ENCODE peak calls at places on chromosomes 5 and 9, in four cellular contexts. I is Caco-2, L is IMR-90, V is foreskin keratinocyte. K is an unnamed sample.
A peak's percentile ranks its signal among the peaks of the same experiment; 100 is the strongest.

GRCh38 chr5:892390-893136 is at the start of the genes BRD9 and TRIP13:
- DNase-seq in L (peak; percentile 64), I (peak; percentile 80), V (peak; percentile 52), K (peak; percentile 89)

GRCh38 chr9:74755999-74756398 is 131.7 kb downstream of the TRPM6 start:
- DNase-seq in L (no peak), V (no peak), I (no peak), K (no peak)

GRCh38 chr5:171537463-171537862 is 118.0 kb downstream of the FGF18 start:
- DNase-seq in V (peak; percentile 55), L (no peak), I (no peak), K (no peak)

GRCh38 chr9:132878695-132879064 is at the start of gene SPACA9:
- DNase-seq in V (no peak), L (peak; percentile 11), I (peak; percentile 69), K (peak; percentile 82)

GRCh38 chr9:136261686-136262430 is 16.2 kb upstream of the QSOX2 start:
- DNase-seq in V (no peak), L (no peak), I (no peak), K (no peak)

GRCh38 chr9:127167560-127168326 is 45.3 kb upstream of the ANGPTL2 start:
- DNase-seq in L (no peak), V (no peak), I (no peak), K (no peak)

GRCh38 chr5:170057311-170057710 is 48.4 kb upstream of the FOXI1 start:
- DNase-seq in L (no peak), I (no peak), V (no peak), K (no peak)

GRCh38 chr9:76987594-76988200 is 31.8 kb upstream of the FOXB2 start:
- DNase-seq in I (peak; percentile 25), V (peak; percentile 34), L (peak; percentile 44), K (peak; percentile 17)

GRCh38 chr5:1122511-1123284 is 10.8 kb upstream of the SLC12A7 start:
- DNase-seq in L (no peak), V (no peak), I (no peak), K (no peak)

GRCh38 chr5:137825165-137825564 is 42.5 kb upstream of the MYOT start:
- DNase-seq in V (peak; percentile 12), I (no peak), L (no peak), K (no peak)

GRCh38 chr9:134335095-134335489 is 8.8 kb downstream of the RXRA start:
- DNase-seq in I (no peak), V (peak; percentile 66), L (peak; percentile 43), K (no peak)

GRCh38 chr9:134336174-134336705 is 10.0 kb downstream of the RXRA start:
- DNase-seq in V (no peak), L (no peak), I (no peak), K (no peak)

GRCh38 chr9:134336924-134337323 is 10.7 kb downstream of the RXRA start:
- DNase-seq in V (no peak), L (no peak), I (no peak), K (no peak)

GRCh38 chr9:134333874-134334581 is 7.8 kb downstream of the RXRA start:
- DNase-seq in L (no peak), I (no peak), V (no peak), K (no peak)

DNA sequence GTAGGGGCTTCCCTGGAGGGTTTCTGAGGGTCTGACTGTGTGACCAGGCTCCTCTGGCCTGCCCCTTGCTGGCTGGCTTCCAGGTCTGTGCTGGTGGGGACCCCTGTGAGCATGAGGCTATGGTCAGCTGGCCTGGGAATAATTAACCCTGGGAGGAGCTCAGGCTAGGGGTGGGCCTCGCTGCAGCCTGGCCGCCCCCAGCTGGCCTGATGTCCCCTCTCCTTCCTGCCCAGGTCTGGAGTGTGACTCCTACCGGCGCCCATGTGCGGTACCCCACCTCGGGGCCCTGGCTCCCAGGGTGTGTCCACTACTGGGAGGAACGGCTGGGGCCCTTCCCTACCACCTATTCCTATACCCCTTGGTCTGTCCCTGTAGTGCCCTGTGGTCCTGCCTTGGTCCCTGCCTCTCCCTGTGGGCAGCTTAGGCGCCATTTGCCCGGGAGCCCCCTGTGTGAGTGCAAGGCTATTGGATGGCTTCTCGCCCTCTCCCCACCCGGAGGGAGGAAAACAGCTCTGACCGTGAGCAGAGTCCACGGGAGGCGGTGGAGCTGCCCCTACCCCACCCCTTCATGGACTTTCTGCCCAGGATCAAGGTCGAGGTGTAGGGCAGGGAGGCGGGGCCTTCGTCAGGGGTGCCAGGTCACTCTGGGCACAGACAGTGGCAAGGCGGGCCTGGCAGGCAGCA is 9.4 kb downstream of the RXRA start:
- DNase-seq in V (no peak), I (no peak), L (no peak), K (no peak)
- H3K4me1 ChIP-seq in V (no peaks in the 10 kb centered on the region), I (peaks cover 22% of the 10 kb centered on the region), L (peaks cover 37% of the 10 kb centered on the region), K (no peaks in the 10 kb centered on the region)

DNA sequence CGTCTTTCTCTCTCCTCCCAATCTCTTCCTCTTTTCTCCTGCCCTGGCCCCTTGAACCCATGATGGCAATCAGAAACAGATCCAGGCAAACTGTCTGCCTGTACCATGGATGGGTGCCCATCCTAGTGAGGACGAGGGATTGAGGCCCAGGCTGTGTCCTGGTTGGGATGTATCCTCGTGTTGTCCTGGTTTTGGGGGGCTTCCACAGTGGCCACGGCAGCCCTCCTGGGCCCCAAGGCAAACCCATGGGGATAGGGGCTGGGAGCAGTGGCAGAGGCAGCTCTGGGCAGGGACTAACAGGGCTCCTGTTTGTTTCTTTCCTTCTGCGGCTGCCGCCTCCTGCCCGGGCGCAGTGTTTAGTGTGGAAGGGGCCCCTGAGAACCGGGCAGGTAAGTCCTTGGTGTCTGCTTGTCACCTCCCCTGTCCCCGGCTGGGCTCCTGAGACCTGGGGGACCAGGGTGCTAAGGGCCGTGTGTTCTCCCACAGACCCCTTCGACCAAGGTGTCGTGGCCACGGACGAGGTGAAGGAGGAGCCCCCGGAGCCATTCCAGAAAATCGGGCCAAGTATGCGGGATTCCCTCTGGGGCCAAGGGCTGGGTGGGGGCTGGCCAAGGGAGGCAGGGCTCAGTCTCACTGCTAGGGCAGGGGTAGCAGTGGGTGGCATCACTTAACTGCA is 70.0 kb downstream of the AMBP start:
- DNase-seq in V (no peak), I (peak; percentile 11), L (no peak), K (no peak)
- H3K27me3 ChIP-seq in V (no peaks in the 10 kb centered on the region), I (no peaks in the 10 kb centered on the region), L (no peaks in the 10 kb centered on the region), K (no peaks in the 10 kb centered on the region)

GRCh38 chr5:36666986-36667385 is 60.6 kb downstream of the SLC1A3 start:
- DNase-seq in V (no peak), L (no peak), I (no peak), K (no peak)
- H3K4me1 ChIP-seq in V (peaks cover 6% of the 10 kb centered on the region), L (peaks cover 3% of the 10 kb centered on the region), I (peaks cover 63% of the 10 kb centered on the region), K (no peaks in the 10 kb centered on the region)

DNA sequence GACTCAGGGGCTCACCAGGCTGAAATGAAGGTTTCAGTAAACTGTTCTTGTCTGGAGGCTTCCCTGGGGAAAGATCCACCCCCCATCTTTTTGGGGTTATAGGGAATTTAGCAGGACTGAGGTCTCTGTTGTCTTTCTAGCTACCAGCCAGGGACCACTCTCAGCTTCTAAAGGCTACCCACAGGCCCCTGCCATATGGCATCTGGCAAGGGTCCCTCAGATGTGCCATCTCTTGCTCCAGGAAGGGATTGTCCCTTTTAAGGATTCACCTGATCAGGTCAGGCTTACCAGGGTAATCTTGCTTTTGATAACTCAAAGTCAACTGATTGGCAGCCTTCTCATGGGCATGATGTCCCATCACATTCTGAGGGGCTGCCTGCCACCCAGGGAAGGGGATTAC is 65.0 kb downstream of the NSUN2 start:
- DNase-seq in I (no peak), L (no peak), V (no peak), K (no peak)
- H3K27me3 ChIP-seq in I (no peaks in the 10 kb centered on the region), L (no peaks in the 10 kb centered on the region), V (no peaks in the 10 kb centered on the region), K (no peaks in the 10 kb centered on the region)

DNA sequence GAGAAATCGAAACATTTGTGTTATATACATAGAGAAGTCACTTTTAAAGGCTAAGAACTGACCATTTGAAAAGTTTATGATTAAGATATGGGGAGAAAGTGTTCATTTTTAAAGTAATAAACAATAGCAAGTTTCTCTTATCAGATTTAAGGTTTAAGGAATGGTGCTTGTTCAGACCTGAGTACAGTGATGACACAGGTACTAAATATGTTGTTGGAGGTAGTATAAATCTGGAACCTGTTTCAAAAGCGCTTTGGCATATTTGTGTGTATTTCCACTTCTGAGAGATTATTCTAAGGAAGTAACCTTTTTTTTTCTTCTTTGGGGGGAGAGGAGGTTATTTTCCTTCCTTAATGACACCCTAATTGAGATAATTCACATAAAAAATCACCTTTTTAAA is 18.4 kb downstream of the CDC42SE2 start:
- DNase-seq in I (no peak), V (peak; percentile 76), L (no peak), K (no peak)
- H3K4me1 ChIP-seq in I (peaks cover 22% of the 10 kb centered on the region), V (peaks cover 27% of the 10 kb centered on the region), L (peaks cover 4% of the 10 kb centered on the region), K (peaks cover 23% of the 10 kb centered on the region)

DNA sequence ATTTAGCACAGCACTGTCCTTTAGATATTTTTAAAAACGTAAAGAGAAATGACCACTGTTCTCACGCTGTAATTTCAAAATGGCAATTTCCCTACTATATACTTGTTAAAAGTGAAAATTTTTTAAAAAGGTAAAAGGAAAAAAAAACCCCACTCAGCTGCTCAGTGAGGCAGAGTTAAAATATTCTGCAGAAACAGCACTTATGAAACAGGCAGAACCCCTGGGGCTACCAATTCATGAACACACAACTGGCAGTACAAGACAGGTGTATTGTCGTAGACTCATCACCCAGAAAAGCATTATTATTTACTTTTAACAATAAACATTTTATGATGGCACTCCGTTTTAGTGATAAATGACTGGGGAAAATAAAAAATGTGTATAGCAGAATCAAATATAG is 1.6 kb upstream of the RASGRF2 start:
- DNase-seq in L (no peak), I (no peak), V (no peak), K (peak; percentile 30)
- H3K27me3 ChIP-seq in L (no peaks in the 10 kb centered on the region), I (no peaks in the 10 kb centered on the region), V (peaks cover 90% of the 10 kb centered on the region), K (no peaks in the 10 kb centered on the region)

K was measured in HAP-1.